ENCODE peak calls at places on chromosomes 6 and 20, in five cellular contexts. U, A, Y, X and Q are unnamed samples.

GRCh38 chr20:13061381-13061780 is 52.6 kb downstream of the SPTLC3 start:
- DNase-seq in A (no peak), X (no peak), Y (no peak), U (no peak), Q (no peak)

GRCh38 chr6:108260126-108260808 is 573 bp downstream of the SNX3 start:
- DNase-seq in Y (peak), U (peak), X (no peak), A (peak), Q (no peak)

GRCh38 chr6:37698264-37699137 is 818 bp upstream of the MDGA1 start:
- DNase-seq in X (peak), U (no peak), Y (peak), A (peak), Q (peak)

GRCh38 chr20:24046905-24047304 is 58.3 kb upstream of the GGTLC1 start:
- DNase-seq in X (no peak), A (no peak), Y (no peak), U (peak), Q (no peak)

GRCh38 chr20:6108330-6108729 is 14.5 kb downstream of the FERMT1 start:
- DNase-seq in A (no peak), Y (no peak), X (no peak), U (no peak), Q (no peak)

GRCh38 chr6:125587624-125588023 is 161.8 kb upstream of the HEY2 start:
- DNase-seq in U (peak), X (no peak), Y (no peak), A (no peak), Q (no peak)

GRCh38 chr20:23446505-23446904 is 6.2 kb downstream of the CST11 start:
- DNase-seq in X (peak), Y (no peak), A (no peak), U (peak), Q (no peak)

GRCh38 chr6:35164277-35164676 is 23.1 kb upstream of the TCP11 start:
- DNase-seq in A (no peak), X (no peak), Y (no peak), U (no peak), Q (no peak)

GRCh38 chr6:37615564-37616340 is 81.9 kb downstream of the MDGA1 start:
- DNase-seq in Y (no peak), A (no peak), U (no peak), X (no peak), Q (no peak)

GRCh38 chr20:62572980-62573379 is 69.3 kb upstream of the SLCO4A1 start:
- DNase-seq in X (no peak), U (no peak), A (no peak), Y (no peak), Q (no peak)

GRCh38 chr6:93474733-93475179 is 55.4 kb upstream of the EPHA7 start:
- DNase-seq in A (no peak), X (no peak), U (no peak), Y (no peak), Q (no peak)

GRCh38 chr6:133542056-133542821 is 301.1 kb downstream of the EYA4 start:
- DNase-seq in Y (no peak), X (no peak), U (peak), A (no peak), Q (no peak)

GRCh38 chr6:18845891-18846290 is 458.7 kb downstream of the RNF144B start:
- DNase-seq in Y (no peak), U (no peak), A (no peak), X (no peak), Q (no peak)

GRCh38 chr20:35994994-35995453 is 26.6 kb downstream of the CNBD2 start:
- DNase-seq in U (peak), X (peak), A (peak), Y (peak), Q (peak)

GRCh38 chr20:37886851-37887297 is 16.1 kb upstream of the VSTM2L start:
- DNase-seq in U (no peak), Y (peak), X (no peak), A (no peak), Q (no peak)

GRCh38 chr6:33672808-33673207 is 38.7 kb downstream of the UQCC2 start:
- DNase-seq in Y (peak), U (peak), X (no peak), A (no peak), Q (no peak)

DNA sequence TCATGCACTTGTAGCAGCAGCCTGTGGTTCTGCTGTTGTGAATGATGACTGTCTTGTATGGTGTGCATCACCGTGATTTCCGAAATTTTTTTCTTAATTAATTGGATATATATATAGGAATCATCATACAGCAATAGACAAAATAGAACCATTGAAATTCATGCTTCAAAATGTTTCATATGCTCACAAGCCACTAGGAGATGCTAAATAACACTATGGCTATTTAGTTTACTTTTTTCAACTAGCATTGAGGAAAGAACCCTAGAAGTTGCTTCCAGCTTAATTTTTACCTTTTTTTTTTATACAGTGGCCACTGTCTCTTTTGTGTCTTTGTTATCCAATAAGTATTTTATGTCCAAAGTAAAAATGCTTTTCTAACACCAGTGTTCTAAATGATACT is 485.4 kb downstream of the CDKAL1 start:
- DNase-seq in X (no peak), Y (no peak), A (no peak), U (peak), Q (no peak)
- TF ChIP-seq CTCF in X (no peak), Y (no peak), A (no peak), U (peak), Q (no peak)

GRCh38 chr6:21123485-21124436 is 469.8 kb upstream of the SOX4 start:
- DNase-seq in Y (no peak), A (no peak), U (no peak), X (no peak), Q (no peak)
- TF ChIP-seq CTCF in Y (no peak), A (no peak), U (no peak), X (no peak), Q (no peak)

DNA sequence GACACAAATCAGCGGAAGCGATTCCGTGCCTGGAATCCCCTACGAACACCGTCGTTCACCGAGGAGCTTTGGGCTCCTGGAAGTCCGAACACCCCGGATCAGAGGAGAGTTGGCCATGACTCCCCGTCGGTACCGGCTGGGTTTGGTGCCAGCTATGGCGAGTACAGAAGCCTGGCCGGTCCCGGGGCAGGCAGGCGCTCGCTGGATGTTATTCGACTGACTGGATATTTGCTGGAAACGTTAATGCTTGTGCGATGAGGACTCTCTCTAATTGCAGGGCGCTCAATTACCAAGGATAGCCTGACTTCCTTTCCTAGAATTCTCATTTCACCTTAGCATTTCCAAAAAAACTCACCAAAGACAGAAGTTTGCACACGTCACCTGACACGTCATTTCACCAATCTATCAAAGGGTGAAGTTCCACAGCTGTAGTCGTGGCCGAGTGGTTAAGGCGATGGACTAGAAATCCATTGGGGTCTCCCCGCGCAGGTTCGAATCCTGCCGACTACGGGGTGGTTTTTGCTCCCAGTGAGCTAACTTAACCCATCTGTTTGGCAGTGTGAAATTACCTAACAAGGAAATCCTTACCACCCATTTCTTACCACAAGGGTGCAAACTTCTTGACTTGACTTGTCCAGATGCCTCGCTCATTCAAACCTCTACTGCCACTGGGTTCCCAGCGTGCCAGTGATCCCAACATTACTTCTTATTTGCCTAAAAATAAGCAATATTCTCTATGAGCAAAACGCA is 22.7 kb upstream of the ZNF184 start:
- DNase-seq in A (no peak), Y (peak), X (no peak), U (peak), Q (no peak)
- TF ChIP-seq CTCF in A (no peak), Y (no peak), X (no peak), U (peak), Q (no peak)

DNA sequence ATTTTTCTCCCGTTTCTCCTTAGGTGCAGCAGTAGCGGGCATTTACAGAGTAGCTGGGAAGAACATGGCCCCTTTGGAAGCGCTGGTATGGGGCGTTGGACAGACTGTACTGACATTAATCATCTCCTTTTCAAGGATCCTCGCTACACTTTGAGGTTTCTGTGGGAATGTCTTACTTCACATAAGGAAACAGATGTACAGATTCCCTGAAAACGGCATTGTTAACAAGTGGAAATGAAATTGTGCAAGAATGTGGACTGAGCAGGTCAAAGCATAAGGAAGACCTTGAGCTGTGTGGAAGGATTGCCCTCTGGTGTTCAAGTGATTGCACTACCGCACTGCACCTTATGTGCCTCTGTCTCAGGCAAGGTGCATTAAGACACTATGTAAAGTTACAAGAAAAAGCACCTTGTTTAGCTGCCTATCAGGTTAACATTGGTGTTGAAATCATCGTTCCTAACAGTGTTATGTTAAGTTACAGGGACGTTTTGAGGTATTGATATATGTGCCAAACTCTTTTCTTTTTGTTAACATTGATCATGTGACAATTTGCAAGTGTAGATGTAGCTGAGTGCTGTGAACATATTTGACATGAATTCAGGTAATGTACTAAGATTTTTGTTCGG is 38.0 kb downstream of the TMEM170B start:
- DNase-seq in U (peak), Y (peak), A (no peak), X (peak), Q (no peak)
- TF ChIP-seq CTCF in U (peak), Y (peak), A (peak), X (peak), Q (peak)